ENCODE peak calls at places on chromosomes 12 and 14, in eight cellular contexts. One of them, this sample, is unnamed. For H3K4me1, the result is how much of the 10 kb centered on the place peaks cover.

GRCh38 chr12:87953257-87953860 is 75.8 kb downstream of the C12orf50 start:
- DNase-seq in mesenchymal stem cell: peak
- DNase-seq in neural progenitor cell: peak
- DNase-seq in HCT116: peak
- DNase-seq in PC-3: peak
- DNase-seq in GM23248: peak
- DNase-seq in fibroblast of lung: peak
- DNase-seq in neuronal stem cell: peak
- DNase-seq in this sample: peak

GRCh38 chr12:130247634-130248237 is 85.5 kb downstream of the FZD10 start:
- DNase-seq in mesenchymal stem cell: no peak
- DNase-seq in neural progenitor cell: no peak
- DNase-seq in HCT116: no peak
- DNase-seq in PC-3: no peak
- DNase-seq in GM23248: no peak
- DNase-seq in fibroblast of lung: no peak
- DNase-seq in neuronal stem cell: no peak
- DNase-seq in this sample: no peak

GRCh38 chr12:106112094-106112822 is 26.5 kb downstream of the NUAK1 start:
- DNase-seq in mesenchymal stem cell: no peak
- DNase-seq in neural progenitor cell: no peak
- DNase-seq in HCT116: no peak
- DNase-seq in PC-3: no peak
- DNase-seq in GM23248: peak
- DNase-seq in fibroblast of lung: no peak
- DNase-seq in neuronal stem cell: no peak
- DNase-seq in this sample: no peak

GRCh38 chr12:113439606-113440030 is 17.4 kb downstream of the SDSL start:
- DNase-seq in mesenchymal stem cell: peak
- DNase-seq in neural progenitor cell: peak
- DNase-seq in HCT116: no peak
- DNase-seq in PC-3: peak
- DNase-seq in GM23248: peak
- DNase-seq in fibroblast of lung: peak
- DNase-seq in neuronal stem cell: peak
- DNase-seq in this sample: no peak

GRCh38 chr14:63650336-63650952 is 8.8 kb upstream of the WDR89 start:
- DNase-seq in mesenchymal stem cell: no peak
- DNase-seq in neural progenitor cell: no peak
- DNase-seq in HCT116: no peak
- DNase-seq in PC-3: no peak
- DNase-seq in GM23248: peak
- DNase-seq in fibroblast of lung: peak
- DNase-seq in neuronal stem cell: no peak
- DNase-seq in this sample: no peak

GRCh38 chr14:95533391-95533821 is 1.4 kb upstream of the GLRX5 start:
- DNase-seq in mesenchymal stem cell: peak
- DNase-seq in neural progenitor cell: peak
- DNase-seq in HCT116: no peak
- DNase-seq in PC-3: peak
- DNase-seq in GM23248: peak
- DNase-seq in fibroblast of lung: peak
- DNase-seq in neuronal stem cell: no peak
- DNase-seq in this sample: no peak

GRCh38 chr12:79873223-79873622 is 61.7 kb downstream of the PPP1R12A start:
- DNase-seq in mesenchymal stem cell: no peak
- DNase-seq in neural progenitor cell: no peak
- DNase-seq in HCT116: no peak
- DNase-seq in PC-3: no peak
- DNase-seq in GM23248: no peak
- DNase-seq in fibroblast of lung: peak
- DNase-seq in neuronal stem cell: no peak
- DNase-seq in this sample: no peak

GRCh38 chr14:26282578-26282977 is 315.3 kb downstream of the NOVA1 start:
- DNase-seq in mesenchymal stem cell: no peak
- DNase-seq in neural progenitor cell: no peak
- DNase-seq in HCT116: no peak
- DNase-seq in PC-3: no peak
- DNase-seq in GM23248: no peak
- DNase-seq in fibroblast of lung: no peak
- DNase-seq in neuronal stem cell: no peak
- DNase-seq in this sample: no peak

GRCh38 chr12:48351022-48351708 is 446 bp upstream of the ZNF641 start:
- DNase-seq in mesenchymal stem cell: peak
- DNase-seq in neural progenitor cell: no peak
- DNase-seq in HCT116: peak
- DNase-seq in PC-3: peak
- DNase-seq in GM23248: peak
- DNase-seq in fibroblast of lung: peak
- DNase-seq in neuronal stem cell: peak
- DNase-seq in this sample: peak

GRCh38 chr14:45048385-45048784 is 35.5 kb upstream of the PRPF39 start:
- DNase-seq in mesenchymal stem cell: no peak
- DNase-seq in neural progenitor cell: no peak
- DNase-seq in HCT116: no peak
- DNase-seq in PC-3: no peak
- DNase-seq in GM23248: no peak
- DNase-seq in fibroblast of lung: no peak
- DNase-seq in neuronal stem cell: no peak
- DNase-seq in this sample: no peak

GRCh38 chr14:59771577-59771976 is 99.0 kb downstream of the RTN1 start:
- DNase-seq in mesenchymal stem cell: peak
- DNase-seq in neural progenitor cell: no peak
- DNase-seq in HCT116: no peak
- DNase-seq in PC-3: peak
- DNase-seq in GM23248: peak
- DNase-seq in fibroblast of lung: peak
- DNase-seq in neuronal stem cell: no peak
- DNase-seq in this sample: no peak

GRCh38 chr12:85156569-85156968 is 120.4 kb downstream of the LRRIQ1 start:
- DNase-seq in mesenchymal stem cell: no peak
- DNase-seq in neural progenitor cell: no peak
- DNase-seq in HCT116: no peak
- DNase-seq in PC-3: peak
- DNase-seq in GM23248: no peak
- DNase-seq in fibroblast of lung: no peak
- DNase-seq in neuronal stem cell: no peak
- DNase-seq in this sample: no peak

GRCh38 chr12:88381456-88381855 is 198.8 kb downstream of the KITLG start:
- DNase-seq in mesenchymal stem cell: no peak
- DNase-seq in neural progenitor cell: no peak
- DNase-seq in HCT116: no peak
- DNase-seq in PC-3: no peak
- DNase-seq in GM23248: no peak
- DNase-seq in fibroblast of lung: no peak
- DNase-seq in neuronal stem cell: no peak
- DNase-seq in this sample: no peak

GRCh38 chr14:28468191-28469151 is 298.1 kb upstream of the FOXG1 start:
- DNase-seq in mesenchymal stem cell: no peak
- DNase-seq in neural progenitor cell: peak
- DNase-seq in HCT116: no peak
- DNase-seq in PC-3: no peak
- DNase-seq in GM23248: no peak
- DNase-seq in fibroblast of lung: no peak
- DNase-seq in neuronal stem cell: no peak
- DNase-seq in this sample: no peak

GRCh38 chr12:100843061-100843460 is 48.5 kb downstream of the ANO4 start:
- DNase-seq in mesenchymal stem cell: no peak
- DNase-seq in neural progenitor cell: no peak
- DNase-seq in HCT116: no peak
- DNase-seq in PC-3: no peak
- DNase-seq in GM23248: no peak
- DNase-seq in fibroblast of lung: no peak
- DNase-seq in neuronal stem cell: no peak
- DNase-seq in this sample: no peak

GRCh38 chr12:23376238-23376637 is 573.2 kb downstream of the SOX5 start:
- DNase-seq in mesenchymal stem cell: no peak
- DNase-seq in neural progenitor cell: peak
- DNase-seq in HCT116: no peak
- DNase-seq in PC-3: no peak
- DNase-seq in GM23248: no peak
- DNase-seq in fibroblast of lung: no peak
- DNase-seq in neuronal stem cell: no peak
- DNase-seq in this sample: peak

DNA sequence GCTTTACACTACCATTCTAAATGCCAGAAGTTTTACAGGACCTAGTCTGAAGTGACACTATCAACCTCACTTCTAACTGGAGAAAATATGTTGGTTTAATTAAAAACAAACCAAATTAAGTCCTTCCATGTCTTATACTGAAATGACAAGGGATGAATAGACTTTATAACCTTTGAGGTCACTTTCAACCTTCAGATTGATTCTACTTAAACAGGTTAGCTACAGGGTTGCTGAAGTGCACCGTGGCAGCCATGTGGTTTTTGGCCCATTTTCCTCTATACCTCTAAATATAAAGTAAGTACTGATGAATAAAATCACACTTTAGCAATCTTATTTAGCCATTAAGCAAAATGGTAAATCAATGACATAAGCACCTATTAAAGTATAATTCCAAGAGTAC is 3.9 kb downstream of the SLC38A2 start:
- DNase-seq in mesenchymal stem cell: no peak
- DNase-seq in neural progenitor cell: no peak
- DNase-seq in HCT116: no peak
- DNase-seq in PC-3: no peak
- DNase-seq in GM23248: no peak
- DNase-seq in fibroblast of lung: no peak
- DNase-seq in neuronal stem cell: no peak
- DNase-seq in this sample: no peak
- H3K4me1 ChIP-seq in mesenchymal stem cell: under half
- H3K4me1 ChIP-seq in neural progenitor cell: under half
- H3K4me1 ChIP-seq in HCT116: half or more
- H3K4me1 ChIP-seq in PC-3: half or more
- H3K4me1 ChIP-seq in GM23248: under half
- H3K4me1 ChIP-seq in fibroblast of lung: under half
- H3K4me1 ChIP-seq in neuronal stem cell: under half
- H3K4me1 ChIP-seq in this sample: under half

DNA sequence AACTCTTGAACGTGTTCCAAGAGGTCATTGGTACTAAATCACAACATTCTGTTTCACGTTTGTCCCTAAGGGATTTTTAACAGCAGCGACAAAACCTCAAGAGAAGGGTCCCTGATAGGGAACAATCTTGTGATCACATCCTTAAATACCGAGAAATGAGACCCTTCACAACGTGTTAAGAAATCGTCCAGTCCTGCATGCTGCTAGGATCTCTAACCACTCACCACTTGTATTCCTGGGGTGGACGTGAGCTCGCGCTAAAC is 134.2 kb upstream of the KRAS start:
- DNase-seq in mesenchymal stem cell: no peak
- DNase-seq in neural progenitor cell: no peak
- DNase-seq in HCT116: no peak
- DNase-seq in PC-3: no peak
- DNase-seq in GM23248: no peak
- DNase-seq in fibroblast of lung: no peak
- DNase-seq in neuronal stem cell: no peak
- DNase-seq in this sample: peak
- H2AFZ ChIP-seq in mesenchymal stem cell: no peak
- H2AFZ ChIP-seq in neural progenitor cell: peak
- H2AFZ ChIP-seq in HCT116: no peak
- H2AFZ ChIP-seq in PC-3: no peak
- H2AFZ ChIP-seq in GM23248: peak
- H2AFZ ChIP-seq in fibroblast of lung: no peak
- H2AFZ ChIP-seq in neuronal stem cell: peak
- H2AFZ ChIP-seq in this sample: no peak

GRCh38 chr14:70873627-70874026 is 33.6 kb upstream of the PCNX1 start:
- DNase-seq in mesenchymal stem cell: no peak
- DNase-seq in neural progenitor cell: no peak
- DNase-seq in HCT116: no peak
- DNase-seq in PC-3: no peak
- DNase-seq in GM23248: peak
- DNase-seq in fibroblast of lung: no peak
- DNase-seq in neuronal stem cell: no peak
- DNase-seq in this sample: peak

GRCh38 chr14:70881549-70882174 is 25.6 kb upstream of the PCNX1 start:
- DNase-seq in mesenchymal stem cell: no peak
- DNase-seq in neural progenitor cell: no peak
- DNase-seq in HCT116: no peak
- DNase-seq in PC-3: no peak
- DNase-seq in GM23248: no peak
- DNase-seq in fibroblast of lung: no peak
- DNase-seq in neuronal stem cell: no peak
- DNase-seq in this sample: no peak

GRCh38 chr14:70882771-70883492 is 24.3 kb upstream of the PCNX1 start:
- DNase-seq in mesenchymal stem cell: peak
- DNase-seq in neural progenitor cell: no peak
- DNase-seq in HCT116: no peak
- DNase-seq in PC-3: peak
- DNase-seq in GM23248: peak
- DNase-seq in fibroblast of lung: peak
- DNase-seq in neuronal stem cell: no peak
- DNase-seq in this sample: no peak

GRCh38 chr14:70884595-70885342 is 22.5 kb upstream of the PCNX1 start:
- DNase-seq in mesenchymal stem cell: no peak
- DNase-seq in neural progenitor cell: no peak
- DNase-seq in HCT116: no peak
- DNase-seq in PC-3: no peak
- DNase-seq in GM23248: no peak
- DNase-seq in fibroblast of lung: no peak
- DNase-seq in neuronal stem cell: no peak
- DNase-seq in this sample: no peak

GRCh38 chr14:70879448-70879847 is 27.8 kb upstream of the PCNX1 start:
- DNase-seq in mesenchymal stem cell: no peak
- DNase-seq in neural progenitor cell: no peak
- DNase-seq in HCT116: no peak
- DNase-seq in PC-3: no peak
- DNase-seq in GM23248: no peak
- DNase-seq in fibroblast of lung: peak
- DNase-seq in neuronal stem cell: no peak
- DNase-seq in this sample: no peak
- H3K4me1 ChIP-seq in mesenchymal stem cell: under half
- H3K4me1 ChIP-seq in neural progenitor cell: under half
- H3K4me1 ChIP-seq in HCT116: under half
- H3K4me1 ChIP-seq in PC-3: under half
- H3K4me1 ChIP-seq in GM23248: under half
- H3K4me1 ChIP-seq in fibroblast of lung: under half
- H3K4me1 ChIP-seq in neuronal stem cell: under half
- H3K4me1 ChIP-seq in this sample: under half

DNA sequence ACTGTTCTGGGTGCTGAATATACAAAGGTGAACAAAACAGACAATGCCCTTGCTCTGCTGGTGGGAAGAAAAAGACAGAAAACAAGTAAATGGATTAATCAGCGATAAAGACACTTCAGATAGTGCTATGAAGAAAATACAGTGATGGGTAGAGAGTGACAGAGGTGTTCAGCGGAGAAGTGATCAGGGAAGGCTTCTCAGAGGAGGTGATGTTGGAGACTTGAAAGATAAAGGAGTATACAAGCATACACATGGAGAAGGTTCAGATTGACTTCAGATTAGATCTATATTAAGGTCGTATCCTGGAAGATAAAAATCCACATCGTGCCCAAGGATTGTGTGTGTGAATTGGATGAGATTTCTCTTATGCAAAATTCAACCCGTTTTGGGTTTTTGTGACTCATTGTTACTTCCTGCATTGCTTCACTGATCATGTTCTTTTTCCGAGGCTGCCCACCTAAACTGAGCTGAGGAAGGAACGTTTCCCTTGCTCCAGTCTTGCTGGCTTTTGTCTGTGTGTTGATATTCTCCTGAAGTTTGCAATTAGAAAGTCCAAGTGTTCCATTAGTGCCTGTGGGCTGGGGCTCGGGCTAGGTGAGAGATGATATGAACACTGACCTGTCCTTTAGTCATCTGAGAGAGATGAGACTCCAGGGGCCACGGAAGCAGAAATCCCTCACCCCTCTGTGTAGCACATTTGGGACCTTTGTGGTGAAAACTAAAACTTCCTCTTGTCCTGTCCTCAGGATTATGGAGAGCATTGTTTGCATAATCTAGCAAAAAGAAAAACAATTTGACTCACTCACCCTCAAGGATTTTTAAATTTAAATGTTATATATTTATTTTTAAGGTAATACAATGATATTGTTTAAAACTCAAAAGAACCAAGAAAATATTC is 27.6 kb downstream of the PLXNC1 start:
- DNase-seq in mesenchymal stem cell: peak
- DNase-seq in neural progenitor cell: no peak
- DNase-seq in HCT116: no peak
- DNase-seq in PC-3: peak
- DNase-seq in GM23248: peak
- DNase-seq in fibroblast of lung: peak
- DNase-seq in neuronal stem cell: no peak
- DNase-seq in this sample: no peak
- H2AFZ ChIP-seq in mesenchymal stem cell: no peak
- H2AFZ ChIP-seq in neural progenitor cell: no peak
- H2AFZ ChIP-seq in HCT116: no peak
- H2AFZ ChIP-seq in PC-3: no peak
- H2AFZ ChIP-seq in GM23248: peak
- H2AFZ ChIP-seq in fibroblast of lung: no peak
- H2AFZ ChIP-seq in neuronal stem cell: no peak
- H2AFZ ChIP-seq in this sample: no peak

This sample was measured in MM.1S.